ENCODE peak calls at places on chromosomes 13 and 19, in five cellular contexts. D is psoas muscle; B is CD4-positive, alpha-beta memory T cell; Z is stomach; S is breast epithelium. H is an unnamed sample. For H3K36me3, the result is how much of the 10 kb centered on the place peaks cover.

GRCh38 chr13:99422556-99423220 is 78.6 kb upstream of the TM9SF2 start:
- DNase-seq in S (peak), B (no peak), D (no peak), Z (peak), H (no peak)

GRCh38 chr19:4278010-4278409 is 1.1 kb upstream of the SHD start:
- DNase-seq in D (no peak), Z (no peak), S (no peak), B (no peak), H (no peak)

GRCh38 chr13:99806671-99807070 is 164.9 kb downstream of the ZIC5 start:
- DNase-seq in Z (no peak), S (no peak), B (no peak), D (no peak), H (no peak)

GRCh38 chr13:44266772-44267171 is 106.9 kb upstream of the SERP2 start:
- DNase-seq in D (no peak), B (no peak), Z (no peak), S (no peak), H (no peak)

GRCh38 chr13:21465710-21466160 is 6.6 kb upstream of the ZDHHC20 start:
- DNase-seq in B (no peak), S (no peak), Z (peak), D (no peak), H (no peak)

GRCh38 chr19:13033819-13034611 is 38.7 kb downstream of the NFIX start:
- DNase-seq in D (peak), S (peak), B (peak), Z (peak), H (peak)

GRCh38 chr19:49818691-49819331 is 722 bp downstream of the MED25 start:
- DNase-seq in D (no peak), Z (no peak), S (no peak), B (no peak), H (no peak)

GRCh38 chr19:11736696-11737095 is 2.0 kb downstream of the ZNF823 start:
- DNase-seq in S (no peak), B (no peak), Z (no peak), D (peak), H (peak)

GRCh38 chr13:20714161-20714560 is 10.7 kb downstream of the IL17D start:
- DNase-seq in Z (no peak), D (no peak), S (no peak), B (no peak), H (peak)

GRCh38 chr13:31947105-31947504 is 84.5 kb upstream of the FRY start:
- DNase-seq in B (no peak), D (no peak), S (no peak), Z (no peak), H (no peak)

GRCh38 chr19:4654437-4655361 is 15.4 kb downstream of the TNFAIP8L1 start:
- DNase-seq in B (no peak), Z (no peak), D (no peak), S (no peak), H (no peak)

GRCh38 chr13:74870865-74871264 is 611.1 kb downstream of the TBC1D4 start:
- DNase-seq in S (no peak), Z (no peak), B (no peak), D (no peak), H (peak)

GRCh38 chr13:102651392-102651791 is 43.5 kb downstream of the METTL21C start:
- DNase-seq in S (no peak), D (no peak), Z (no peak), B (no peak), H (no peak)

GRCh38 chr13:100594731-100595130 is 6.1 kb upstream of the GGACT start:
- DNase-seq in S (no peak), B (no peak), Z (peak), D (no peak), H (no peak)

GRCh38 chr13:99658266-99658991 is 157.2 kb downstream of the TM9SF2 start:
- DNase-seq in D (peak), Z (peak), S (peak), B (peak), H (peak)

GRCh38 chr13:29884671-29885424 is 34.4 kb upstream of the UBL3 start:
- DNase-seq in S (no peak), D (no peak), B (no peak), Z (no peak), H (no peak)

GRCh38 chr13:28147489-28147888 is 9.1 kb downstream of the PAN3 start:
- DNase-seq in S (no peak), B (no peak), D (no peak), Z (no peak), H (no peak)

GRCh38 chr13:35926859-35927530 is 204.2 kb downstream of the DCLK1 start:
- DNase-seq in Z (no peak), B (no peak), S (no peak), D (no peak), H (no peak)

GRCh38 chr13:99495478-99496321 is 5.6 kb upstream of the TM9SF2 start:
- DNase-seq in D (no peak), S (no peak), Z (no peak), B (no peak), H (peak)

GRCh38 chr19:35501684-35502083 is 11.4 kb upstream of the KRTDAP start:
- DNase-seq in S (no peak), B (no peak), D (no peak), Z (no peak), H (no peak)

GRCh38 chr13:30113983-30114491 is 193.3 kb downstream of the KATNAL1 start:
- DNase-seq in D (no peak), B (no peak), S (no peak), Z (peak), H (no peak)

GRCh38 chr13:73945371-73945770 is 188.8 kb downstream of the KLF12 start:
- DNase-seq in D (no peak), B (no peak), S (no peak), Z (no peak), H (no peak)

GRCh38 chr13:90415902-90416301 is 931.6 kb upstream of the MIR17HG start:
- DNase-seq in Z (no peak), B (no peak), S (no peak), D (no peak), H (no peak)

GRCh38 chr13:96650301-96650886 is 343.9 kb downstream of the OXGR1 start:
- DNase-seq in S (no peak), D (no peak), B (no peak), Z (no peak), H (no peak)

GRCh38 chr19:18932216-18932841 is 8.7 kb downstream of the HOMER3 start:
- DNase-seq in D (peak), S (peak), Z (peak), B (peak), H (peak)

GRCh38 chr13:54775501-54776191 is 1747.0 kb downstream of the OLFM4 start:
- DNase-seq in Z (no peak), S (no peak), D (peak), B (no peak), H (no peak)

GRCh38 chr13:32068255-32068654 is 36.7 kb downstream of the FRY start:
- DNase-seq in B (no peak), S (no peak), Z (no peak), D (no peak), H (no peak)

GRCh38 chr13:111283991-111284390 is 36.5 kb upstream of the TEX29 start:
- DNase-seq in S (no peak), Z (no peak), D (no peak), B (no peak), H (no peak)

GRCh38 chr13:111284579-111284978 is 35.9 kb upstream of the TEX29 start:
- DNase-seq in S (no peak), D (no peak), Z (no peak), B (no peak), H (no peak)

GRCh38 chr13:111287201-111287600 is 33.2 kb upstream of the TEX29 start:
- DNase-seq in D (no peak), B (no peak), Z (no peak), S (no peak), H (no peak)

GRCh38 chr13:111288276-111288675 is 32.2 kb upstream of the TEX29 start:
- DNase-seq in S (no peak), Z (no peak), B (no peak), D (no peak), H (no peak)

GRCh38 chr13:111286162-111286561 is 34.3 kb upstream of the TEX29 start:
- DNase-seq in Z (no peak), B (no peak), D (no peak), S (no peak), H (no peak)
- H3K36me3 ChIP-seq in Z (half or more), B (half or more), D (half or more), S (under half), H (under half)

DNA sequence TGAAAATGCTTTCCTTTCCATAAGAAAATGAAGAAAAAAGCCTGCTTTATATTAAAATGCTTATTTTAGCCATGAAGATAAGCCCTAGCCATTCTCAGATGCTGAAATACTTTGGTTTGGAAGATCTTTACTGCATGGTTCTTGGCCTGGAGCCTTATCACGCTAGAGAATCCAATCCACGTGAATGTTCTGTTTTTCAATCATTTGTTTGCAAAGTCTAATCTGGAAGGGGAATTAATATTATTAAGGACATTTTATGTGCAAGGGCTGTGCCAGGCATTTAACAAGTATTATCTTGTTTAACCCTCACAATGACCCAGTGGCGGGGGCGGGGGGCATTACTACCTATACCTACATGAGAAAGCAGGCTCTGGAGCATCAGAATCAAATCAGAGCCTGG is 132.0 kb downstream of the DLEU7 start:
- DNase-seq in Z (no peak), D (no peak), S (no peak), B (no peak), H (no peak)
- H3K4me3 ChIP-seq in Z (no peak), D (no peak), S (no peak), B (no peak), H (no peak)

GRCh38 chr19:1109032-1109541 is 5.3 kb downstream of the GPX4 start:
- DNase-seq in Z (no peak), D (no peak), S (no peak), B (no peak), H (no peak)

GRCh38 chr19:1110809-1111640 is 7.2 kb downstream of the GPX4 start:
- DNase-seq in B (no peak), D (no peak), S (no peak), Z (no peak), H (peak)

GRCh38 chr19:1111641-1112253 is 8.0 kb downstream of the GPX4 start:
- DNase-seq in Z (no peak), B (no peak), D (no peak), S (no peak), H (no peak)

GRCh38 chr19:1108291-1109031 is 4.7 kb downstream of the GPX4 start:
- DNase-seq in D (no peak), B (no peak), Z (no peak), S (no peak), H (no peak)

DNA sequence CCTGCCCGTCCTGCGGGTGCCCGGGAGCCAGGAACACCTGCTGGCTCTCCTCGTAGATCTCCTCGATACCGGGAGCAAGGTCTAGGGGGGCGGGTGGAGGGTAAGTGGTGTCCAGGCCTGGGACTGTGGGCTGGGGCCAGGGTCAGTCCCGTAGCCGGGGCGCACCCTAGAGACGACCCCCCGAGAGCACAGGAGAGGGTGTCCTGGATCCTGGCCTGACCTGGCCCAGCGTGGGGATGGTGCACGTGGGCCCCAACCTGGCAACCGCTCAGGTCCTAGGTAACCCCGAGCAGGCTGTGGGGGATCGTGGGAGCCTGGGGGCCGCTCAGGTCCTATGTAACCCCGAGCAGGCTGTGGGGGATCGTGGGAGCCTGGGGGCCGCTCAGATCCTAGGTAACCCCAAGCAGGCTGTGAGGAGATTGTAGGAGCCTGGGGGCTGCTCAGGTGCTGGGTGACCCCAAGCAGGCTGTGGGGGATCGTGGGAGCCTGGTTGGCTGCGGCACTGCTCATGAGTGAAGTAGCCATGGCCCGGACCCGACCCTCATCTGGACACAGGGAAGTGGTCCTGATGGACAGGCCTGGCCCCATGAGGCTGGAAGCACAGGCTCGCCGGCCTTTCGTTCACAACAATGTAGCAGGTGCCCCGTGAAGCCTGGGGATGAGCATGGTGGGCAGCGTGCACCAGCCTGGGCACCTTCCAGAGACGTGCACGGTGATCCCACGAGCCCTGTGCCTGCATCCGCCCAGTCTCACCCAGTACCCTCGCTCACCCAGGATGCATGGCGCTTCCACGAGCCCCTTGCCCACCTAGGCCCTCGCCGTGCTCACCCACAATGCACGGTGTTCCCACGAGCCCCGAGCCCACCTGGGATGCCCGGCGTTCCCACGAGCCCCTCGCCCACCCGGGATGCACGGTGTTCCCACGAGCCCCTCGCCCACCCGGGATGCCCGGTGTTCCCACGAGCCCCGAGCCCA is 6.2 kb downstream of the GPX4 start:
- DNase-seq in B (no peak), S (no peak), D (no peak), Z (no peak), H (no peak)
- H3K36me3 ChIP-seq in B (under half), S (under half), D (half or more), Z (half or more), H (under half)

DNA sequence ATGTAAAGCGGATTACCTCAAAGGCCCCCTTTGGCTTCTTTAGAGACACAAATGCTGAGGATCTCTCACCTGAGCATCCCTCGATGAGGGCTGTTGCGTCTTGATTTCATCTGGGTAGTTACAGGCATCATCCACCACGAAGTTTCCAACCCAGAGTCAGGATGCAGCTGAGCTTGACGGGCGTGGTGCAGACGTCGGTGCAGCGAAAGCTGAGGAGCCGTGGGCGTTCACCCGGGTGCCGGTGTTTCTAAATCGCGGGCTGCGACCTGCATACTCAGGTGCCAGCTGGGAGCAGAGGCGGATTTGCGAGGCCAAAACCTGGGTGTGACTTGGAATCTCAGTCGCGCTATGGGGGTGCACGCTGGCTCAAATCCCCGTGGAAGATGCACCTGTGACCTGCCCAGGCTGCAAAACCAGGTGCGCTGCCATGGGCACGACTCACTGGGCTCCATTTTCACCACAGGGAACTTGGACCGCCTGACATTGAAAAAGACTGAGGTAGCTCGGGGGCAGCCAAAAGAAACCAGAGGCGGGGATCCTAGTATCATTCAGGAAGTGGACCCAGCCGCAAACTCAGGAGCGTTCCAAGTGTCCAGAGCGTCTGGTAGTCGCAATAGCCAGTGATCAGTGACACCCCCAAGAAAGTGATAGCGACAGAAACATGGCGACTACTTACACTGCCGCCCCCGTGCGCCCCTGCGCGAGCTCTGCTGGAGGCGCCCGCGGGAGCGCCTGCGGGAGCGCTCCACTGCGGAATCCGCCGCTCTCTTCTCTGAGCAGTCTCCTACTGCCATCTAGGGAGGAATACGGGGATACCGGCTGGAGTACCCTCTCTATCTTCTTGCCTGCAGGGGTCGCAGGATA is 36.4 kb upstream of the IGFL4 start:
- DNase-seq in D (no peak), B (no peak), Z (peak), S (no peak), H (peak)
- H3K4me3 ChIP-seq in D (no peak), B (no peak), Z (peak), S (peak), H (peak)

DNA sequence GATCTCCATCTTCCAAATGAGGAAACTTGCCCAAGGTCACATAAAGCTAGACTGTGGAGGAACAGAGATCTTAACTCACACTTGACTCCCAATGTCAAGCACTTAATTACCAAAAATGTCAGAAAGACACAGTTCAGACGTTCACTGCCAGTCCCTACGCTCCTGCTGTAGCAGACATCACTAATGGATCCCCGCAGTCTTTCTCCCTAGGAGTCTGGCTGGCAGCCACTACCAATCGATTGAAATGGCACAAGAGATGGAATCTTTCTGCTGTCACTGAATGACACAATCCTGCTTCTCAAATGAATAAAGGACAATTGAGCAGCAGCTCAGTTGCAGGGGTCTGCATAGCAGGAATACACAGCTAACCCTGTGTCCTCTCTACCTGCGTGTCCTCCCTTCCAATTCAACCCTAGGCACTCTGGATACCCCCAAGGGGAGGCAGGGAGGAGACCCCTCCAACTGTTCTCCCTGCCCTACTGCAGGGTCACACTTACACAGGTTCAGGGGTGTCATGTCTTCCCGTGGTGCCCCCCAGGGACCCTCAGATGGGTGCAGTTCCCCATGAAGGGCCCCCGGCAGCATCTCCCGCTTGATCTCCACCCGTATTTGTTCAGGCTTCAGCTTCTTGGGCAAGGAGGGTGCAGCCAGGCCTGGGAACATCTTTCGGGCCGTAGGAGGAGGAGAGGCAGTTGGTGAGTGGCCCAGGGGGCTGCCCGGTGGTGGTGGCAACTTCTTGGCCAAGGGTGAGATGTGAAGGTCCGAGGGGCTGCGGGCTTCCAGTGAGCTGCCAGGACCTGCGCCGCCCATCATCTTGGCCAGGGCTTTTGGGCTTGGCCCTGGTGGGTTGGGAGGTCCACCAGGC is 7.9 kb upstream of the AKAP8L start:
- DNase-seq in S (no peak), B (no peak), D (peak), Z (no peak), H (no peak)
- H3K36me3 ChIP-seq in S (under half), B (under half), D (half or more), Z (half or more), H (half or more)

GRCh38 chr13:48491423-48492122 is 41.3 kb downstream of the RCBTB2 start:
- DNase-seq in D (no peak), B (no peak), S (no peak), Z (no peak), H (no peak)
- H3K4me3 ChIP-seq in D (peak), B (peak), S (peak), Z (no peak), H (no peak)

DNA sequence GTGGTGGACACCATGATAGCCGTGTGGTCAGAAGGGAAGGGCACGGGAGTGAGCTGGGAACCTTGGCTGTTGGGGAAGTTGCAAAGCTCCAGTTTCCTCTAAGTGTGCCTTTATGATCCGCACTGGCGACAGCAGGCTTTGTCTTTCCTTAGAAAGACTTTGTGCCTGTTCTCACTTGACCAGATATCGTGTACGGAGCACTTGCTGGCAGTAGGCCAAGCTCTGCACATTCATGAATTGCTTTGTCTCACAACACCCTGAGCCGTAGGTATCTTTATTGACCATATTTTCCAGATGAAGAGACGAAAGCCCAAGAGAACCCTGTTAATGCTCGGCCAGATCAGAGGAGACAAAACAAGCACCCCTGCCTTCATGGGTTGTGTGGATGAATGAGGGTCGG is 15.1 kb downstream of the CUL4A start:
- DNase-seq in S (no peak), D (no peak), Z (no peak), B (no peak), H (no peak)
- H3K36me3 ChIP-seq in S (under half), D (half or more), Z (half or more), B (half or more), H (half or more)

GRCh38 chr19:6551607-6552450 is 21.0 kb downstream of the TNFSF9 start:
- DNase-seq in Z (no peak), D (peak), S (no peak), B (peak), H (no peak)
- H3K4me3 ChIP-seq in Z (no peak), D (no peak), S (no peak), B (no peak), H (no peak)